ENCODE peak calls at places on chromosomes 16 and 17, in five cellular contexts. P is omental fat pad; U is AG10803; I is bronchial epithelial cell; K is CD8-positive, alpha-beta T cell. H is an unnamed sample.

GRCh38 chr16:49213594-49213993 is 68.0 kb downstream of the CBLN1 start:
- DNase-seq in P (no peak), I (no peak), U (no peak), K (no peak), H (no peak)

GRCh38 chr17:63358111-63358839 is 87.8 kb downstream of the CYB561 start:
- DNase-seq in K (no peak), P (no peak), I (peak), U (peak), H (no peak)

GRCh38 chr16:22335668-22336246 is 38.5 kb downstream of the POLR3E start:
- DNase-seq in P (no peak), K (no peak), I (no peak), U (no peak), H (no peak)

GRCh38 chr17:15273141-15273793 is 8.1 kb upstream of the PMP22 start:
- DNase-seq in I (no peak), K (no peak), U (peak), P (no peak), H (no peak)

GRCh38 chr17:38868095-38868967 is 1.5 kb upstream of the LASP1 start:
- DNase-seq in I (peak), P (peak), U (peak), K (no peak), H (no peak)

GRCh38 chr17:79945591-79946255 is 89.9 kb downstream of the TBC1D16 start:
- DNase-seq in I (no peak), P (no peak), K (no peak), U (no peak), H (peak)

GRCh38 chr16:64094170-64094960 is 1027.5 kb downstream of the CDH11 start:
- DNase-seq in I (no peak), P (no peak), K (no peak), U (peak), H (no peak)

GRCh38 chr17:35540589-35541404 is 3.3 kb upstream of the SLFN12L start:
- DNase-seq in I (peak), P (no peak), K (peak), U (peak), H (no peak)

GRCh38 chr17:77235370-77236080 is 94.8 kb downstream of the SEC14L1 start:
- DNase-seq in P (no peak), I (peak), K (no peak), U (peak), H (no peak)

GRCh38 chr16:57264950-57265371 is 19.5 kb downstream of the PLLP start:
- DNase-seq in I (no peak), P (no peak), U (no peak), K (no peak), H (no peak)

GRCh38 chr16:23498863-23499262 is 11.4 kb downstream of the GGA2 start:
- DNase-seq in K (no peak), P (no peak), I (no peak), U (no peak), H (no peak)

GRCh38 chr16:30051518-30051917 is 14.0 kb upstream of the ALDOA start:
- DNase-seq in I (peak), K (no peak), P (no peak), U (peak), H (no peak)

GRCh38 chr16:84508502-84508901 is 4.0 kb upstream of the MEAK7 start:
- DNase-seq in P (no peak), U (no peak), I (no peak), K (no peak), H (no peak)

GRCh38 chr16:27244363-27244755 is 24.2 kb downstream of the NSMCE1 start:
- DNase-seq in I (no peak), U (no peak), P (no peak), K (no peak), H (no peak)

GRCh38 chr17:67108411-67108810 is 64.1 kb downstream of the CACNG1 start:
- DNase-seq in U (no peak), P (no peak), K (no peak), I (no peak), H (no peak)

GRCh38 chr16:10565167-10565566 is 15.2 kb downstream of the EMP2 start:
- DNase-seq in U (no peak), K (no peak), P (no peak), I (no peak), H (no peak)

GRCh38 chr17:27466376-27466747 is 10.1 kb downstream of the KSR1 start:
- DNase-seq in P (no peak), U (no peak), I (no peak), K (no peak), H (no peak)

GRCh38 chr17:10295728-10296343 is 77.0 kb downstream of the MYH13 start:
- DNase-seq in I (peak), K (no peak), U (peak), P (peak), H (no peak)

GRCh38 chr16:89598199-89598598 is 15.2 kb upstream of the DPEP1 start:
- DNase-seq in P (no peak), I (no peak), K (no peak), U (peak), H (no peak)

GRCh38 chr16:25012525-25012991 is 2.6 kb downstream of the ARHGAP17 start:
- DNase-seq in U (peak), P (no peak), I (peak), K (no peak), H (no peak)

GRCh38 chr17:68004201-68004600 is 7.9 kb upstream of the C17orf58 start:
- DNase-seq in K (no peak), P (no peak), I (no peak), U (no peak), H (no peak)

GRCh38 chr16:49556252-49557069 is 182.9 kb downstream of the C16orf78 start:
- DNase-seq in I (peak), P (no peak), U (peak), K (no peak), H (no peak)

GRCh38 chr17:1829189-1829578 is 518 bp downstream of the SMYD4 start:
- DNase-seq in K (no peak), U (no peak), P (no peak), I (no peak), H (no peak)

GRCh38 chr16:84332975-84333684 is 35.2 kb upstream of the ATP2C2 start:
- DNase-seq in U (no peak), P (no peak), I (no peak), K (no peak), H (no peak)

GRCh38 chr17:64441772-64442549 is 7.0 kb upstream of the MILR1 start:
- DNase-seq in K (peak), I (peak), U (peak), P (no peak), H (no peak)

GRCh38 chr16:86353934-86354333 is 156.4 kb upstream of the FOXF1 start:
- DNase-seq in P (no peak), K (no peak), I (no peak), U (no peak), H (no peak)

GRCh38 chr16:48393843-48394703 is 8.9 kb upstream of the SIAH1 start:
- DNase-seq in I (no peak), K (no peak), P (no peak), U (peak), H (peak)

GRCh38 chr17:2393954-2394749 is 6.7 kb downstream of the MNT start:
- DNase-seq in I (no peak), U (no peak), K (no peak), P (no peak), H (no peak)

GRCh38 chr17:20961551-20961950 is 81.3 kb downstream of the USP22 start:
- DNase-seq in U (peak), P (no peak), K (no peak), I (peak), H (no peak)

GRCh38 chr16:30335598-30336474 is 19.3 kb downstream of the CD2BP2 start:
- DNase-seq in U (peak), P (no peak), K (no peak), I (peak), H (no peak)